ENCODE peak calls at places on chromosomes 16 and 17, in five cellular contexts. D is neural progenitor cell, S is thyroid gland, Y is pancreas, P is SJSA1. A is an unnamed sample. For H3K9me3, the result is how much of the 10 kb centered on the place peaks cover.

GRCh38 chr17:12964162-12964561 is 53.7 kb downstream of the ELAC2 start:
- DNase-seq in D (no peak), S (no peak), Y (no peak), P (no peak), A (no peak)

GRCh38 chr16:84194018-84194417 is 3.1 kb downstream of the ADAD2 start:
- DNase-seq in D (no peak), S (no peak), Y (no peak), P (no peak), A (no peak)

GRCh38 chr17:36722121-36722902 is 120.9 kb downstream of the MRM1 start:
- DNase-seq in D (peak), S (peak), Y (peak), P (peak), A (peak)

GRCh38 chr17:64281962-64282752 is 19.1 kb upstream of the TEX2 start:
- DNase-seq in D (peak), S (peak), Y (peak), P (peak), A (peak)

GRCh38 chr17:30254150-30254549 is 18.7 kb upstream of the SLC6A4 start:
- DNase-seq in D (no peak), S (no peak), Y (no peak), P (no peak), A (no peak)

GRCh38 chr17:73194514-73195222 is 1.8 kb downstream of the COG1 start:
- DNase-seq in D (no peak), S (no peak), Y (no peak), P (peak), A (no peak)

GRCh38 chr16:525520-526180 is 1.9 kb upstream of the CAPN15 start:
- DNase-seq in D (no peak), S (peak), Y (peak), P (peak), A (no peak)

GRCh38 chr17:69609495-69610315 is 195.2 kb downstream of the MAP2K6 start:
- DNase-seq in D (peak), S (peak), Y (no peak), P (no peak), A (no peak)

GRCh38 chr16:88289549-88290344 is 93.0 kb upstream of the ZNF469 start:
- DNase-seq in D (no peak), S (no peak), Y (no peak), P (no peak), A (no peak)

GRCh38 chr16:28204622-28205021 is 7.1 kb downstream of the XPO6 start:
- DNase-seq in D (no peak), S (no peak), Y (no peak), P (no peak), A (no peak)

GRCh38 chr17:56756536-56756935 is 77.2 kb downstream of the C17orf67 start:
- DNase-seq in D (no peak), S (no peak), Y (no peak), P (peak), A (no peak)

GRCh38 chr17:79360196-79360595 is 250.7 kb downstream of the RBFOX3 start:
- DNase-seq in D (no peak), S (no peak), Y (no peak), P (no peak), A (no peak)

GRCh38 chr17:8275421-8276290 is 12.8 kb upstream of the RANGRF start:
- DNase-seq in D (no peak), S (no peak), Y (no peak), P (no peak), A (no peak)

GRCh38 chr17:27565874-27566672 is 64.9 kb upstream of the LGALS9 start:
- DNase-seq in D (no peak), S (no peak), Y (no peak), P (no peak), A (peak)

GRCh38 chr17:30376621-30377452 is 1.9 kb upstream of the CPD start:
- DNase-seq in D (no peak), S (peak), Y (no peak), P (peak), A (no peak)

GRCh38 chr16:75114946-75115825 is 1.4 kb downstream of the LDHD start:
- DNase-seq in D (no peak), S (no peak), Y (no peak), P (no peak), A (no peak)

GRCh38 chr17:44000141-44000860 is 4.1 kb upstream of the NAGS start:
- DNase-seq in D (no peak), S (no peak), Y (no peak), P (no peak), A (no peak)

GRCh38 chr16:71440669-71441347 is 1.0 kb downstream of the TLE7 start:
- DNase-seq in D (peak), S (no peak), Y (no peak), P (no peak), A (no peak)

GRCh38 chr16:71442041-71442440 is at the start of gene TLE7:
- DNase-seq in D (no peak), S (no peak), Y (no peak), P (no peak), A (no peak)

GRCh38 chr16:71439531-71439930 is 2.3 kb downstream of the TLE7 start:
- DNase-seq in D (no peak), S (no peak), Y (no peak), P (no peak), A (no peak)

GRCh38 chr16:71443714-71444113 is 1.9 kb upstream of the TLE7 start:
- DNase-seq in D (no peak), S (no peak), Y (no peak), P (no peak), A (no peak)

DNA sequence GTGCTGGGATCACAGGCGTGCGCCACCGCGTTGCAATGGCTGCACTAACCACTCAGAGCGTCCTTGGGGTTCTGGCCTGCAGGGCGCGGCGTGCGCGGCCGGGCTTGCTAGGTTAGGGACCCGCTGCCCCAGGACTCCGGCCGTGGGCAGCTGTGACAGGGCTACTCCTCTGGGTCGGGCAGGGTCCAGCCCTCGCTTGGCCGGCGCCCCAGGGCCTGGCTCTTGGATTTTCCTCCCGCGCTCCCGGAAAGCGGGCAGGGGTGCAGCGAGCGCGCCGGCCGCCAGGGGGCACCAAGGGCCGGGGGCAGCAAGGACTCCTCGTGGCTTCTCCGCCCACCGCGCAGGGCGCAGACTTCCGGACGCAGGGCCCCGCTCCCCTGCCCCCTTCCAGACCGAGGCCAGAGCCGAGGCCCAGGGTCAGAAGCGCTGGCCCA is 489 bp downstream of the TLE7 start:
- DNase-seq in D (no peak), S (no peak), Y (peak), P (no peak), A (peak)
- H3K9me3 ChIP-seq in D (under half), S (under half), Y (under half), P (under half), A (under half)

DNA sequence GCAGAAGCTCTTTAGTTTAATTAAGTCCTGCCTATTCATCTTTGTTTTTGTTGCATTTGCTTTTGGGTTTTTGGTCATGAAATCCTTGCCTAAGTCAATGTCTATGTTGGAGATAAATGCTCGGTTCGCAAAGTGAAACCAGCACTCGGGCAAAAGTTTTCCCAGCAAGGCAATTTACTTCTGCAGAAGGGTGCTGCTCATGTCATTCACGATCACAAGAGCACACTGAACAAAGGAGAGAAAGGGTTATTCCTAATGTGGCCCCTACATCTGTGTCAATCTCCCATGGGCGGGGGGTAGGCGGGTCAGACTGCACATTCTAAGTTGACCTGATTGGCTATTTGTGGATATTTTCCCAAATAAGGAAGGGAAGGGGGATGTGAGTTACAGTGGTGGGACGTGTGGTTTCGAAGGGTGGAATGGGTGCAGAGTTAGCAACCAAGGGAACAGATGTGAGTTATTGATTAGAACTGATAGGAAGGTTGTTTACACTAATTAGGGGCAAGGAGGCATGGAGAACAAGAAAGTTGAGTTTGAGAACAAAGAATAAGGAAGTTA is 23.0 kb downstream of the ATF7IP2 start:
- DNase-seq in D (no peak), S (no peak), Y (no peak), P (no peak), A (no peak)
- H3K9me3 ChIP-seq in D (under half), S (under half), Y (under half), P (under half), A (under half)

DNA sequence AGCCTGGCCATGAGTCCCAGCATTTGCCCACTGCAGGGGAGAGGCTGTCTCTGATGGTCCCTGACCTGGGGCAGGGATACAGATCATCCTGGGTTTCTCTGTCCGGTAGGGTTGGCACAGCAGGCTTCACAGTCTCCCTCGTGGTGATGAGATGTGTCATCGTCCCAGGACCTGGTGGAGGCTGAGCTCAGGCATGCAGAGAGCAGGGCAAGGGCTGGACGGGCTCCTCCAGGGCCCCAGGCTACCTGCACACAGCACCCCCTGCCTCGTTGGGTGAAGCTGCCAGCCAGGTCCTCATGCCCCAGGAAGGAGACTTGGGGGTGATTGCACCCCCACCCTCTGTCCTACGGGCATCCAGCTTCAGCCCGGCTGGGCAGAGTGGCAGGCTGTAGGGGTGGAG is 155.8 kb upstream of the GSE1 start:
- DNase-seq in D (no peak), S (peak), Y (no peak), P (no peak), A (no peak)
- H3K9me3 ChIP-seq in D (under half), S (under half), Y (under half), P (under half), A (under half)

GRCh38 chr17:17422641-17423040 is 54.2 kb upstream of the MED9 start:
- DNase-seq in D (no peak), S (no peak), Y (no peak), P (no peak), A (no peak)
- H3K9me3 ChIP-seq in D (under half), S (under half), Y (under half), P (under half), A (under half)

GRCh38 chr16:3363793-3364192 is 8.1 kb downstream of the OR2C1 start:
- DNase-seq in D (no peak), S (no peak), Y (no peak), P (no peak), A (no peak)

GRCh38 chr16:3356118-3356517 is 429 bp downstream of the OR2C1 start:
- DNase-seq in D (no peak), S (no peak), Y (no peak), P (no peak), A (no peak)

GRCh38 chr16:3355589-3355988 is at the start of gene OR2C1:
- DNase-seq in D (no peak), S (no peak), Y (no peak), P (no peak), A (no peak)

GRCh38 chr16:3362931-3363330 is 7.2 kb downstream of the OR2C1 start:
- DNase-seq in D (no peak), S (no peak), Y (no peak), P (no peak), A (no peak)

GRCh38 chr16:3358884-3359283 is 3.2 kb downstream of the OR2C1 start:
- DNase-seq in D (no peak), S (no peak), Y (no peak), P (no peak), A (no peak)
- H3K9me3 ChIP-seq in D (under half), S (under half), Y (under half), P (under half), A (under half)

GRCh38 chr17:74603746-74604145 is 11.7 kb upstream of the CD300LD start:
- DNase-seq in D (peak), S (no peak), Y (no peak), P (no peak), A (no peak)

GRCh38 chr17:74604200-74604599 is 12.1 kb upstream of the CD300LD start:
- DNase-seq in D (no peak), S (peak), Y (no peak), P (no peak), A (no peak)

GRCh38 chr17:74605361-74605760 is 13.3 kb upstream of the CD300LD start:
- DNase-seq in D (no peak), S (peak), Y (no peak), P (no peak), A (no peak)

GRCh38 chr17:74606050-74606449 is 14.0 kb upstream of the CD300LD start:
- DNase-seq in D (no peak), S (no peak), Y (no peak), P (no peak), A (no peak)

DNA sequence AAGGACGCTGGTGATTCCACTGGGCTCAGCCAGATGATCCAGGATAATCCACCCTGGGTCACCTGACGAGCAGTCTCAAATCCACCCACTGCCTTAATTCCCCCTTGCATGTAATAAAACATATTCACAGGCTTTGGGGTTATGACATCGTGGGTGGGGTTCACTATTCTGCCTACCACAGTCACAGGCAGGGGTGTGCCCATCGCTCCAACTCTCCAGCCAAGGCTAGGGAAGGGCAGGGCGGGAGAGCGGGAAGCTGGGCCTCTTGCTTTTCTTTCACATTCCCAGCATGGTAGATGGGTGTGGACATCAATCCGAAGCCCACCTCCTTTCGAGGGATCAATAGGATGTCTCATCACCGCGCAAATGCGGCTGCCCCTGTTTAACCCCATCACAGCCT is 12.7 kb upstream of the CD300LD start:
- DNase-seq in D (no peak), S (no peak), Y (no peak), P (no peak), A (no peak)
- H3K9me3 ChIP-seq in D (under half), S (under half), Y (under half), P (under half), A (under half)

DNA sequence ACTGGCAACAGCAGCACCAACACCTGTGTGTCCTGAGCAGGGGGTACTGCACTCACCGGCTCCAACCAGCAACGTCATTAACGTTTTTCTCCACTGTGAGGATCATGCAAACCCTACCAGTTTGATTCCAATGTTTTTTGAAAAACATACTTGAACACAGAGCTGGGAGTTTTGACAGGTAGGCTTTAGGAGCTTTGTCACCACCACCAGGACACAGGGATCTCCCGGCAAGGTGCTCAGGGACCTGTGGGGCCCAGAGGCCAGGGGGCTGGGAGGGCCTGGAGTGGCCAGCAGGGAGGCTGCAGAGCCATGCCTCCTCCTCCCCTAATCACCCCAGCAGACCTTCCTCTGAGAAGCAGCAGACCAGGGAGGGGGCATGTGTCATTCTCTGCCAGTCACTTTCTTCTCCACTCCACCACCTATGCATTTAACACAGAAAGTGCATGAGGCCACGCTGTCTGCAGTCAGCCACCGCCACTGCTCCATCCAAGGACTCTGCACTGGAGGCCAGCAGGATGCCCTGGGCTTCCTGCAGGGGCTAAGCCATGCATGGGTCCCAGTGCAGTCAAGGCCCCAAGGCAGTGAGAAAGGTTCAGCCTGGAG is 768.2 kb downstream of the KCNJ18 start:
- DNase-seq in D (no peak), S (no peak), Y (no peak), P (no peak), A (no peak)
- H3K9me3 ChIP-seq in D (under half), S (under half), Y (under half), P (under half), A (under half)

GRCh38 chr16:59392911-59393310 is 658.8 kb upstream of the GOT2 start:
- DNase-seq in D (no peak), S (no peak), Y (no peak), P (no peak), A (no peak)
- H3K9me3 ChIP-seq in D (under half), S (under half), Y (under half), P (under half), A (under half)

DNA sequence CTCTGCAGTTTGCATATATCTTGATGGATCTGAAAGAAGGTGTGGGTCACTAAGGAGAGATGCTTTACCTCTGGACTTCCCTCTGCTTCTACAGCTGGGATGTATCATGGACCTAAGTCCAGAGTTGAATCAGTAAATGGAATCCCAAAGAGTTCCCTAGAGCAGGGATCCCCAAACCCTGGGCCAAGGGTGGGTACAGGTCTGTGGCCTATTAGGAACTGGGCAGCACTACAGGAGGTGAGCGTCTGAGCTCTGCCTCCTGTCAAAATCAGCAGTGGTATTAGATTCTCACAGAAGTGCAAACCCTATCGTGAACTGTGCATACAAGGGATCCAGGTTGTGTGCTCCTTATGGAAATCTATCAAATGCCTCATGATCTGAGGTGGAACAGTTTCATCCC is 39.3 kb downstream of the NKD1 start:
- DNase-seq in D (no peak), S (no peak), Y (no peak), P (no peak), A (no peak)
- H3K9me3 ChIP-seq in D (under half), S (under half), Y (under half), P (under half), A (under half)

GRCh38 chr17:4837471-4838305 is 4.5 kb downstream of the MINK1 start:
- DNase-seq in D (no peak), S (no peak), Y (no peak), P (no peak), A (no peak)
- H3K9me3 ChIP-seq in D (under half), S (under half), Y (under half), P (under half), A (under half)